ENCODE peak calls at places on chromosomes 16 and 17, in four cellular contexts. One of them, this sample, is unnamed.

GRCh38 chr17:72372185-72372584 is 251.4 kb downstream of the SOX9 start:
- DNase-seq in GM12878: no peak
- DNase-seq in GM12891: no peak
- DNase-seq in H1: no peak
- DNase-seq in this sample: no peak

GRCh38 chr16:69762843-69763556 is 868 bp downstream of the WWP2 start:
- DNase-seq in GM12878: no peak
- DNase-seq in GM12891: no peak
- DNase-seq in H1: no peak
- DNase-seq in this sample: no peak

GRCh38 chr16:9527976-9528375 is 436.5 kb downstream of the HAPSTR1 start:
- DNase-seq in GM12878: no peak
- DNase-seq in GM12891: no peak
- DNase-seq in H1: no peak
- DNase-seq in this sample: no peak

GRCh38 chr17:59840908-59841666 is 51.7 kb downstream of the TUBD1 start:
- DNase-seq in GM12878: no peak
- DNase-seq in GM12891: no peak
- DNase-seq in H1: no peak
- DNase-seq in this sample: no peak

GRCh38 chr16:54284319-54284930 is 2.2 kb downstream of the IRX3 start:
- DNase-seq in GM12878: no peak
- DNase-seq in GM12891: no peak
- DNase-seq in H1: peak; percentile 66
- DNase-seq in this sample: no peak

GRCh38 chr17:57481901-57482300 is 225.6 kb downstream of the MSI2 start:
- DNase-seq in GM12878: no peak
- DNase-seq in GM12891: no peak
- DNase-seq in H1: no peak
- DNase-seq in this sample: no peak

GRCh38 chr16:87348616-87349157 is 31.5 kb upstream of the C16orf95 start:
- DNase-seq in GM12878: no peak
- DNase-seq in GM12891: no peak
- DNase-seq in H1: no peak
- DNase-seq in this sample: no peak

GRCh38 chr16:71339481-71340171 is 18.9 kb upstream of the CALB2 start:
- DNase-seq in GM12878: no peak
- DNase-seq in GM12891: no peak
- DNase-seq in H1: no peak
- DNase-seq in this sample: no peak

GRCh38 chr17:71975331-71975801 is 145.5 kb upstream of the SOX9 start:
- DNase-seq in GM12878: no peak
- DNase-seq in GM12891: no peak
- DNase-seq in H1: no peak
- DNase-seq in this sample: no peak

GRCh38 chr17:2295575-2295974 is 8.0 kb downstream of the SMG6 start:
- DNase-seq in GM12878: no peak
- DNase-seq in GM12891: peak; percentile 30
- DNase-seq in H1: no peak
- DNase-seq in this sample: no peak

GRCh38 chr17:81480140-81480917 is 32.3 kb downstream of the ACTG1 start:
- DNase-seq in GM12878: no peak
- DNase-seq in GM12891: no peak
- DNase-seq in H1: no peak
- DNase-seq in this sample: no peak

DNA sequence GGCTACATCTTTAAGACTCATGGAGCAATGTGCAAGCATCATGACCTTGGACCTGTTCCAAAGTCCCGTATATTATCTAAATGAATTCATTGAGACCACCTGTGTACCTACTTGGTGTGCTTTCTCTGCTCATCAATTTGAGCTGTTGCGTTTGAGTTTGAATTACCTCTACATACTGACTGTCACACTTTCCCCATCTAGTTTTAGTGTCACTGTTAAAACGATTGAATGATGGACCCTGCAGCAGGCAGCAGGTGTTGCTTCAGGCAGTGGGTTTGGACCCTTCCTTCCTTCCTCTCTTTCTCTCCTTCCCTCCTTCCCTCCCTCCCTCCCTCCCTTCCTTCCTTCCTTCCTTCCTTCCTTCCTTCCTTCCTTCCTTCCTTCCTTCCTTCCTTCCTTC is 33.9 kb upstream of the ZKSCAN2 start:
- DNase-seq in GM12878: no peak
- DNase-seq in GM12891: no peak
- DNase-seq in H1: no peak
- DNase-seq in this sample: no peak
- TF ChIP-seq POLR2AphosphoS5 in GM12878: no peak
- TF ChIP-seq POLR2AphosphoS5 in GM12891: no peak
- TF ChIP-seq POLR2AphosphoS5 in H1: no peak
- TF ChIP-seq POLR2AphosphoS5 in this sample: no peak

GRCh38 chr17:42554250-42555121 is 1.8 kb downstream of the HSD17B1 start:
- DNase-seq in GM12878: no peak
- DNase-seq in GM12891: peak; percentile 94
- DNase-seq in H1: peak; percentile 95
- DNase-seq in this sample: peak; percentile 93
- TF ChIP-seq POLR2A in GM12878: peak; percentile 97
- TF ChIP-seq POLR2A in GM12891: peak; percentile 68
- TF ChIP-seq POLR2A in H1: no peak
- TF ChIP-seq POLR2A in this sample: peak; percentile 80

GRCh38 chr17:62763891-62764600 is 44.1 kb downstream of the MARCHF10 start:
- DNase-seq in GM12878: no peak
- DNase-seq in GM12891: no peak
- DNase-seq in H1: no peak
- DNase-seq in this sample: no peak
- TF ChIP-seq TAF1 in GM12878: no peak
- TF ChIP-seq TAF1 in GM12891: no peak
- TF ChIP-seq TAF1 in H1: no peak
- TF ChIP-seq TAF1 in this sample: no peak

GRCh38 chr16:56576585-56577299 is 11.9 kb downstream of the MT4 start:
- DNase-seq in GM12878: peak; percentile 32
- DNase-seq in GM12891: peak; percentile 71
- DNase-seq in H1: peak; percentile 94
- DNase-seq in this sample: peak; percentile 46
- TF ChIP-seq POLR2AphosphoS5 in GM12878: no peak
- TF ChIP-seq POLR2AphosphoS5 in GM12891: no peak
- TF ChIP-seq POLR2AphosphoS5 in H1: no peak
- TF ChIP-seq POLR2AphosphoS5 in this sample: no peak

DNA sequence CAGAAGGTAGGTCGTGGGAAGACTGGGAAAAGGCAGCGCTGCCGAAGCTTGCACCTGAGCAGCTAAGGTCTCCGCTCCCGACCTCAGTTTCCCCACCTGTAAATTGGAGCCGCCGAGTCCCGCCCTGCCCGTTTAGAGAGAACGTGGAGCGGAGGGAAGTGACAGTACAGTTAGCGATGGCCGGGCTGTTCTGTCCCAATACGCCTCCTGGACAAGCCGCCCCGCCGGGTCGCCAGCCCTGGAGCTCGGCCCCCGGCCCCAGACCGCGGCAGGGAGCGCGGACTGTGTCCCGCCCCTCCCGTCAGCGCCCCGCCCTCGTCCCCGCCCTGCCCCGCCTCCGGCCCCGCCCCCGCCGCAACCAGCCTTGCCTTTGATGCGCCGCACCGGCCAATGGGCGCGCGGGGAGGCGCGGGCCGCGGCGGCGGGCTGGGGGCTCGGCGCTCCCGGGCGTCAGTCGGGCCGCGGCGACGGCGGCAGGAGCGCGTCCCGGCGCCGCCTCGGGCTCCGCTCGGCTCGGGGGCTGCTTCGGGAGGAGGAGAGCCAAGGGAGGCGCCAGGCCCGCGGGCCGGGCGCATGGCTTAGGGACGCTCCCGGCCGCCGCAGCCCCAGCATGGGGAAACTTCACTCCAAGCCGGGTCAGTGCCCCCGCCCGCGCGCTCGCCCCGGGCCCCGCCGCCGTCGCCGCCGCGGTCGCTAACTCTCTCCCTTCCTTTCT is at the start of gene NKD1:
- DNase-seq in GM12878: no peak
- DNase-seq in GM12891: peak; percentile 92
- DNase-seq in H1: peak; percentile 83
- DNase-seq in this sample: peak; percentile 85
- TF ChIP-seq POLR2A in GM12878: peak; percentile 59
- TF ChIP-seq POLR2A in GM12891: no peak
- TF ChIP-seq POLR2A in H1: no peak
- TF ChIP-seq POLR2A in this sample: no peak

GRCh38 chr16:19430345-19430744 is 12.7 kb downstream of the TMC5 start:
- DNase-seq in GM12878: no peak
- DNase-seq in GM12891: no peak
- DNase-seq in H1: no peak
- DNase-seq in this sample: no peak
- TF ChIP-seq TAF1 in GM12878: no peak
- TF ChIP-seq TAF1 in GM12891: no peak
- TF ChIP-seq TAF1 in H1: no peak
- TF ChIP-seq TAF1 in this sample: no peak